ENCODE peak calls at places on chromosomes 4 and X, in six cellular contexts. J, D, B, R, M and E are unnamed samples.

GRCh38 chrX:51876441-51876840 is 17.0 kb upstream of the MAGED1 start:
- DNase-seq in R (no peak), B (no peak), M (no peak), J (no peak), D (peak; percentile 67), E (no peak)

GRCh38 chrX:109626637-109627036 is 1.7 kb upstream of the KCNE5 start:
- DNase-seq in R (no peak), D (no peak), B (no peak), M (no peak), J (no peak), E (no peak)

GRCh38 chrX:38959736-38960534 is 158.7 kb downstream of the MID1IP1 start:
- DNase-seq in D (peak; percentile 2), M (no peak), R (no peak), B (no peak), J (peak; percentile 6), E (no peak)

GRCh38 chrX:13109811-13110210 is 65.4 kb upstream of the FAM9C start:
- DNase-seq in J (no peak), R (no peak), D (peak; percentile 86), M (no peak), B (no peak), E (no peak)

GRCh38 chrX:34868633-34869032 is 74.0 kb upstream of the FAM47B start:
- DNase-seq in B (no peak), M (no peak), D (no peak), R (no peak), J (no peak), E (no peak)

GRCh38 chr4:13526658-13527057 is 17.6 kb downstream of the NKX3-2 start:
- DNase-seq in B (no peak), J (no peak), R (no peak), D (no peak), M (no peak), E (no peak)

GRCh38 chr4:168153596-168154440 is 61.5 kb downstream of the ANXA10 start:
- DNase-seq in R (peak; percentile 95), B (peak; percentile 80), J (peak; percentile 49), M (peak; percentile 85), D (peak; percentile 93), E (peak; percentile 65)

GRCh38 chrX:154401918-154402621 is 3.9 kb downstream of the RPL10 start:
- DNase-seq in R (no peak), M (no peak), D (no peak), J (no peak), B (no peak), E (no peak)

GRCh38 chrX:11792461-11793421 is 34.7 kb downstream of the MSL3 start:
- DNase-seq in M (peak; percentile 52), R (no peak), B (no peak), D (no peak), J (no peak), E (no peak)

GRCh38 chr4:87228561-87228860 is 8.1 kb upstream of the KLHL8 start:
- DNase-seq in D (no peak), B (no peak), M (no peak), J (no peak), R (no peak), E (no peak)

GRCh38 chr4:180617203-180617602 is 1626.0 kb upstream of the TENM3 start:
- DNase-seq in B (peak; percentile 31), M (no peak), R (no peak), J (no peak), D (no peak), E (no peak)

GRCh38 chr4:110854021-110854678 is 231.3 kb upstream of the PITX2 start:
- DNase-seq in R (no peak), D (peak; percentile 47), B (peak; percentile 11), M (no peak), J (no peak), E (no peak)

GRCh38 chr4:168930413-168931196 is 79.5 kb downstream of the CBR4 start:
- DNase-seq in D (no peak), J (no peak), B (no peak), R (no peak), M (no peak), E (no peak)

GRCh38 chr4:126991965-126992364 is 640.8 kb upstream of the INTU start:
- DNase-seq in J (no peak), M (no peak), R (no peak), B (no peak), D (peak; percentile 30), E (no peak)

GRCh38 chrX:153708415-153708814 is 15.8 kb downstream of the BCAP31 start:
- DNase-seq in D (peak; percentile 90), J (peak; percentile 56), R (peak; percentile 74), B (peak; percentile 84), M (peak; percentile 77), E (peak; percentile 70)

GRCh38 chr4:110139815-110140214 is 58.6 kb downstream of the ELOVL6 start:
- DNase-seq in B (no peak), M (no peak), R (no peak), J (no peak), D (no peak), E (no peak)

GRCh38 chrX:36978886-36979285 is 29.3 kb upstream of the FAM47C start:
- DNase-seq in B (no peak), J (no peak), R (no peak), D (peak; percentile 5), M (no peak), E (no peak)

GRCh38 chrX:37717708-37718107 is 32.1 kb downstream of the XK start:
- DNase-seq in D (no peak), M (no peak), R (no peak), J (no peak), B (no peak), E (no peak)

GRCh38 chrX:42536286-42536685 is 241.7 kb downstream of the PPP1R2C start:
- DNase-seq in D (no peak), J (no peak), B (no peak), R (no peak), M (no peak), E (no peak)

GRCh38 chrX:108270739-108271396 is 167.4 kb downstream of the COL4A6 start:
- DNase-seq in M (no peak), D (peak; percentile 14), B (no peak), R (no peak), J (no peak), E (no peak)

GRCh38 chrX:2917767-2918166 is 11.4 kb downstream of the ARSD start:
- DNase-seq in J (no peak), R (peak; percentile 47), M (no peak), B (no peak), D (no peak), E (no peak)

GRCh38 chrX:101682723-101683122 is 23.1 kb upstream of the ARMCX2 start:
- DNase-seq in B (no peak), R (no peak), M (no peak), D (no peak), J (no peak), E (no peak)

GRCh38 chrX:21963736-21964135 is 23.2 kb downstream of the SMS start:
- DNase-seq in R (no peak), D (peak; percentile 57), B (no peak), M (no peak), J (no peak), E (no peak)

GRCh38 chrX:119503484-119503861 is 35.2 kb downstream of the SLC25A5 start:
- DNase-seq in M (peak; percentile 53), J (no peak), B (no peak), D (peak; percentile 86), R (no peak), E (no peak)

GRCh38 chr4:77393981-77394380 is 211.6 kb upstream of the CXCL13 start:
- DNase-seq in B (no peak), D (no peak), R (no peak), J (no peak), M (no peak), E (no peak)

GRCh38 chr4:62549601-62550000 is 1349.5 kb downstream of the ADGRL3 start:
- DNase-seq in R (no peak), M (no peak), B (no peak), D (no peak), J (no peak), E (no peak)

GRCh38 chr4:18840499-18840898 is 818.9 kb upstream of the LCORL start:
- DNase-seq in M (no peak), J (no peak), R (no peak), B (no peak), D (peak; percentile 40), E (no peak)

GRCh38 chrX:11580789-11581188 is 84.9 kb downstream of the ARHGAP6 start:
- DNase-seq in J (no peak), D (no peak), R (no peak), M (no peak), B (no peak), E (no peak)

GRCh38 chr4:85127653-85128052 is 161.2 kb upstream of the WDFY3 start:
- DNase-seq in J (no peak), B (peak; percentile 81), D (peak; percentile 65), M (no peak), R (peak; percentile 34), E (peak; percentile 23)

GRCh38 chr4:39469429-39470077 is 10.7 kb downstream of the LIAS start:
- DNase-seq in J (no peak), R (no peak), B (peak; percentile 63), D (peak; percentile 90), M (no peak), E (peak; percentile 41)

DNA sequence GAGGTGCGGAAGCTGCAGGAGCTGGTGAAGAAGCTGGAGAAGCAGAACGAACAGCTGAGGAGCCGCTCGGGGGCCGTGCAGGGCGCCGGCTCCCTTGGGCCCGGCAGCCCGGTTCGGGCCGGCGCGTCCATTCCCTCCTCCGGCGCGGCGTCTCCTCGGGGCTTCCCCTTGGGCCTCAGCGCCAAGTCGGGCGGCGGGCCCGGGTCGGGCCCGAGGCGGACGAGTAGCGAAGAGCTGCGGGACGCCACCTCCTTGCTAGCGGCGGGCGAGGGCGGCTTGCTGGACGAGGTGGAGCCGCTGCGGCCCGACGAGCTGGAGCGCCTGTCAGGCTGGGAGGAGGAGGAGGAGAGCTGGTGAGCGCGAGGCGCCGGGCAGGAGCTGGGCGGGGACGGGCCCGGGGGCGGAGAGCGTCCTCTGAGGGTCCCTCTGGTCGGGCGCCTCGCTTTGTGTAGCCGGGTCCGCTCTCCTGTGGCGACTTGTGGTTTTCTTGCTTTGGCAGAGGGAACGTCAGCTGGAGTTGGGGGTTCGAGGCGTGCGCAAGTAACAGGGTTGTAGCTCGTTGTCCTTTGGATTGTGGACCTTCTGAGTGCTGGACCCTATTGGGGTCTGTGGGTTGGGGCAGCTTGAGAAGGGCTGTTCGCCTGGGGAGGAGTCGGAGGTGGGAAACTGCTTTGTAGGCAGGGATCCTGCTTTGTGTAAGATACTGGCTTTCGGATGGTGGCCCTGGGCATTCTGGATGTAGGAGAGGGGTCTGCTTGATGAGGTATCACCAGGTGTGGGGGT is 638 bp downstream of the SLAIN2 start:
- DNase-seq in D (peak; percentile 57), R (peak; percentile 94), J (peak; percentile 59), M (peak; percentile 55), B (peak; percentile 72), E (peak; percentile 81)
- TF ChIP-seq CTCF in D (no peak), R (no peak), J (no peak), M (no peak), B (no peak), E (no peak)

GRCh38 chr4:52709155-52709554 is 42.1 kb downstream of the ERVMER34-1 start:
- DNase-seq in R (no peak), B (no peak), M (no peak), D (no peak), J (no peak), E (no peak)
- TF ChIP-seq CTCF in R (no peak), B (no peak), M (no peak), D (no peak), J (no peak), E (no peak)

GRCh38 chrX:33434256-33435092 is 223.1 kb upstream of the DMD start:
- DNase-seq in D (peak; percentile 60), R (no peak), J (peak; percentile 13), B (peak; percentile 58), M (peak; percentile 60), E (peak; percentile 83)
- TF ChIP-seq CTCF in D (peak; percentile 76), R (peak; percentile 65), J (peak; percentile 61), B (peak; percentile 78), M (no peak), E (peak; percentile 91)

GRCh38 chr4:54767376-54767775 is 109.6 kb downstream of the KIT start:
- DNase-seq in M (no peak), D (no peak), J (no peak), B (no peak), R (no peak), E (no peak)

GRCh38 chr4:54773022-54773421 is 115.3 kb downstream of the KIT start:
- DNase-seq in M (no peak), R (no peak), D (no peak), B (no peak), J (no peak), E (no peak)
- TF ChIP-seq CTCF in M (no peak), R (no peak), D (no peak), B (no peak), J (no peak), E (no peak)